ENCODE peak calls at places on chromosomes 5 and 9, in nine cellular contexts. One of them, this sample, is unnamed.
A peak's percentile ranks its signal among the peaks of the same experiment; 100 is the strongest.

GRCh38 chr9:136451221-136451877 is 11.7 kb upstream of the INPP5E start:
- DNase-seq in lower lobe of right lung: no peak
- DNase-seq in activated T-helper 1 cell treated with anti-CD3 and anti-CD28 coated beads, Interleukin-12 subunit alpha, Interleukin-12 subunit beta, Interleukin-2, Interleukin-4 antibody, amounts not matched to agents 30 ng/mL and 10 ng/mL and 1 ng/mL, durations not matched to agents 14 hours and 24 hours and 36 hours: no peak
- DNase-seq in Peyer's patch: no peak
- DNase-seq in AG10803: no peak
- DNase-seq in kidney epithelial cell: no peak
- DNase-seq in GM12878: no peak
- DNase-seq in WTC11: no peak
- DNase-seq in GM23338: peak; percentile 46
- DNase-seq in this sample: no peak

GRCh38 chr5:31730139-31730538 is 91.2 kb downstream of the PDZD2 start:
- DNase-seq in AG10803: no peak
- DNase-seq in WTC11: no peak
- DNase-seq in lower lobe of right lung: no peak
- DNase-seq in kidney epithelial cell: no peak
- DNase-seq in GM12878: no peak
- DNase-seq in GM23338: no peak
- DNase-seq in activated T-helper 1 cell treated with anti-CD3 and anti-CD28 coated beads, Interleukin-12 subunit alpha, Interleukin-12 subunit beta, Interleukin-2, Interleukin-4 antibody, amounts not matched to agents 30 ng/mL and 10 ng/mL and 1 ng/mL, durations not matched to agents 14 hours and 24 hours and 36 hours: no peak
- DNase-seq in Peyer's patch: no peak
- DNase-seq in this sample: no peak

GRCh38 chr5:149730620-149731331 is 666 bp downstream of the PPARGC1B start:
- DNase-seq in lower lobe of right lung: peak; percentile 75
- DNase-seq in Peyer's patch: peak; percentile 79
- DNase-seq in GM23338: peak; percentile 75
- DNase-seq in kidney epithelial cell: no peak
- DNase-seq in GM12878: no peak
- DNase-seq in WTC11: peak; percentile 71
- DNase-seq in activated T-helper 1 cell treated with anti-CD3 and anti-CD28 coated beads, Interleukin-12 subunit alpha, Interleukin-12 subunit beta, Interleukin-2, Interleukin-4 antibody, amounts not matched to agents 30 ng/mL and 10 ng/mL and 1 ng/mL, durations not matched to agents 14 hours and 24 hours and 36 hours: peak; percentile 37
- DNase-seq in AG10803: no peak
- DNase-seq in this sample: no peak

GRCh38 chr9:121885345-121885901 is 207.7 kb downstream of the TTLL11 start:
- DNase-seq in lower lobe of right lung: no peak
- DNase-seq in AG10803: no peak
- DNase-seq in kidney epithelial cell: no peak
- DNase-seq in activated T-helper 1 cell treated with anti-CD3 and anti-CD28 coated beads, Interleukin-12 subunit alpha, Interleukin-12 subunit beta, Interleukin-2, Interleukin-4 antibody, amounts not matched to agents 30 ng/mL and 10 ng/mL and 1 ng/mL, durations not matched to agents 14 hours and 24 hours and 36 hours: no peak
- DNase-seq in GM23338: no peak
- DNase-seq in WTC11: no peak
- DNase-seq in Peyer's patch: no peak
- DNase-seq in GM12878: no peak
- DNase-seq in this sample: peak; percentile 53

GRCh38 chr5:53397845-53398244 is 82.6 kb upstream of the FST start:
- DNase-seq in activated T-helper 1 cell treated with anti-CD3 and anti-CD28 coated beads, Interleukin-12 subunit alpha, Interleukin-12 subunit beta, Interleukin-2, Interleukin-4 antibody, amounts not matched to agents 30 ng/mL and 10 ng/mL and 1 ng/mL, durations not matched to agents 14 hours and 24 hours and 36 hours: no peak
- DNase-seq in GM23338: no peak
- DNase-seq in lower lobe of right lung: no peak
- DNase-seq in AG10803: peak; percentile 72
- DNase-seq in WTC11: no peak
- DNase-seq in GM12878: no peak
- DNase-seq in Peyer's patch: no peak
- DNase-seq in kidney epithelial cell: peak; percentile 43
- DNase-seq in this sample: no peak

GRCh38 chr5:179262126-179262920 is 82.9 kb downstream of the ADAMTS2 start:
- DNase-seq in lower lobe of right lung: peak; percentile 28
- DNase-seq in kidney epithelial cell: no peak
- DNase-seq in activated T-helper 1 cell treated with anti-CD3 and anti-CD28 coated beads, Interleukin-12 subunit alpha, Interleukin-12 subunit beta, Interleukin-2, Interleukin-4 antibody, amounts not matched to agents 30 ng/mL and 10 ng/mL and 1 ng/mL, durations not matched to agents 14 hours and 24 hours and 36 hours: no peak
- DNase-seq in GM12878: no peak
- DNase-seq in WTC11: no peak
- DNase-seq in GM23338: no peak
- DNase-seq in Peyer's patch: peak; percentile 34
- DNase-seq in AG10803: no peak
- DNase-seq in this sample: no peak

GRCh38 chr5:109453251-109453650 is 43.5 kb upstream of the PJA2 start:
- DNase-seq in WTC11: no peak
- DNase-seq in kidney epithelial cell: no peak
- DNase-seq in activated T-helper 1 cell treated with anti-CD3 and anti-CD28 coated beads, Interleukin-12 subunit alpha, Interleukin-12 subunit beta, Interleukin-2, Interleukin-4 antibody, amounts not matched to agents 30 ng/mL and 10 ng/mL and 1 ng/mL, durations not matched to agents 14 hours and 24 hours and 36 hours: no peak
- DNase-seq in Peyer's patch: no peak
- DNase-seq in lower lobe of right lung: no peak
- DNase-seq in GM12878: no peak
- DNase-seq in AG10803: no peak
- DNase-seq in GM23338: no peak
- DNase-seq in this sample: peak; percentile 7

GRCh38 chr9:131194767-131195166 is 69.4 kb downstream of the NUP214 start:
- DNase-seq in GM23338: no peak
- DNase-seq in kidney epithelial cell: no peak
- DNase-seq in WTC11: no peak
- DNase-seq in lower lobe of right lung: no peak
- DNase-seq in AG10803: no peak
- DNase-seq in GM12878: no peak
- DNase-seq in Peyer's patch: no peak
- DNase-seq in activated T-helper 1 cell treated with anti-CD3 and anti-CD28 coated beads, Interleukin-12 subunit alpha, Interleukin-12 subunit beta, Interleukin-2, Interleukin-4 antibody, amounts not matched to agents 30 ng/mL and 10 ng/mL and 1 ng/mL, durations not matched to agents 14 hours and 24 hours and 36 hours: no peak
- DNase-seq in this sample: no peak

GRCh38 chr5:119347574-119347973 is 8.2 kb upstream of the TNFAIP8 start:
- DNase-seq in activated T-helper 1 cell treated with anti-CD3 and anti-CD28 coated beads, Interleukin-12 subunit alpha, Interleukin-12 subunit beta, Interleukin-2, Interleukin-4 antibody, amounts not matched to agents 30 ng/mL and 10 ng/mL and 1 ng/mL, durations not matched to agents 14 hours and 24 hours and 36 hours: no peak
- DNase-seq in WTC11: no peak
- DNase-seq in GM12878: no peak
- DNase-seq in GM23338: no peak
- DNase-seq in AG10803: no peak
- DNase-seq in Peyer's patch: no peak
- DNase-seq in kidney epithelial cell: peak; percentile 57
- DNase-seq in lower lobe of right lung: no peak
- DNase-seq in this sample: peak; percentile 75

GRCh38 chr5:103234239-103234975 is 24.2 kb upstream of the MACIR start:
- DNase-seq in WTC11: no peak
- DNase-seq in Peyer's patch: no peak
- DNase-seq in kidney epithelial cell: no peak
- DNase-seq in GM12878: no peak
- DNase-seq in AG10803: peak; percentile 33
- DNase-seq in activated T-helper 1 cell treated with anti-CD3 and anti-CD28 coated beads, Interleukin-12 subunit alpha, Interleukin-12 subunit beta, Interleukin-2, Interleukin-4 antibody, amounts not matched to agents 30 ng/mL and 10 ng/mL and 1 ng/mL, durations not matched to agents 14 hours and 24 hours and 36 hours: no peak
- DNase-seq in lower lobe of right lung: no peak
- DNase-seq in GM23338: no peak
- DNase-seq in this sample: no peak

This sample was measured in epithelial cell of proximal tubule.